ENCODE peak calls at places on chromosome 3, in five cellular contexts. One of them, this sample, is unnamed.

GRCh38 chr3:160677459-160677901 is 520 bp downstream of the ARL14 start:
- DNase-seq in activated CD8-positive, alpha-beta memory T cell treated with anti-CD3 and anti-CD28 coated beads for 48 hours: no peak
- DNase-seq in activated CD4-positive, alpha-beta T cell treated with anti-CD3 and anti-CD28 coated beads, Interleukin-2, amount 50 U/mL, for 4 hours: no peak
- DNase-seq in fibroblast of the aortic adventitia: no peak
- DNase-seq in substantia nigra: no peak
- DNase-seq in this sample: no peak

GRCh38 chr3:141242722-141243092 is 11.1 kb downstream of the PXYLP1 start:
- DNase-seq in activated CD4-positive, alpha-beta T cell treated with anti-CD3 and anti-CD28 coated beads, Interleukin-2, amount 50 U/mL, for 4 hours: no peak
- DNase-seq in activated CD8-positive, alpha-beta memory T cell treated with anti-CD3 and anti-CD28 coated beads for 48 hours: no peak
- DNase-seq in fibroblast of the aortic adventitia: no peak
- DNase-seq in substantia nigra: no peak
- DNase-seq in this sample: no peak

GRCh38 chr3:55202320-55202719 is 274.5 kb upstream of the LRTM1 start:
- DNase-seq in activated CD4-positive, alpha-beta T cell treated with anti-CD3 and anti-CD28 coated beads, Interleukin-2, amount 50 U/mL, for 4 hours: no peak
- DNase-seq in substantia nigra: no peak
- DNase-seq in activated CD8-positive, alpha-beta memory T cell treated with anti-CD3 and anti-CD28 coated beads for 48 hours: no peak
- DNase-seq in fibroblast of the aortic adventitia: peak; percentile 83
- DNase-seq in this sample: no peak

GRCh38 chr3:31179768-31180167 is 285.3 kb upstream of the GADL1 start:
- DNase-seq in substantia nigra: no peak
- DNase-seq in activated CD8-positive, alpha-beta memory T cell treated with anti-CD3 and anti-CD28 coated beads for 48 hours: no peak
- DNase-seq in fibroblast of the aortic adventitia: no peak
- DNase-seq in activated CD4-positive, alpha-beta T cell treated with anti-CD3 and anti-CD28 coated beads, Interleukin-2, amount 50 U/mL, for 4 hours: no peak
- DNase-seq in this sample: no peak

GRCh38 chr3:65625310-65625709 is 413.4 kb downstream of the MAGI1 start:
- DNase-seq in fibroblast of the aortic adventitia: no peak
- DNase-seq in activated CD8-positive, alpha-beta memory T cell treated with anti-CD3 and anti-CD28 coated beads for 48 hours: no peak
- DNase-seq in activated CD4-positive, alpha-beta T cell treated with anti-CD3 and anti-CD28 coated beads, Interleukin-2, amount 50 U/mL, for 4 hours: no peak
- DNase-seq in substantia nigra: no peak
- DNase-seq in this sample: no peak

GRCh38 chr3:4850928-4851265 is 128.3 kb upstream of the BHLHE40 start:
- DNase-seq in activated CD8-positive, alpha-beta memory T cell treated with anti-CD3 and anti-CD28 coated beads for 48 hours: no peak
- DNase-seq in fibroblast of the aortic adventitia: no peak
- DNase-seq in substantia nigra: no peak
- DNase-seq in activated CD4-positive, alpha-beta T cell treated with anti-CD3 and anti-CD28 coated beads, Interleukin-2, amount 50 U/mL, for 4 hours: no peak
- DNase-seq in this sample: no peak

GRCh38 chr3:181711325-181712135 is at the start of gene SOX2:
- DNase-seq in fibroblast of the aortic adventitia: peak; percentile 25
- DNase-seq in activated CD8-positive, alpha-beta memory T cell treated with anti-CD3 and anti-CD28 coated beads for 48 hours: no peak
- DNase-seq in activated CD4-positive, alpha-beta T cell treated with anti-CD3 and anti-CD28 coated beads, Interleukin-2, amount 50 U/mL, for 4 hours: no peak
- DNase-seq in substantia nigra: peak; percentile 72
- DNase-seq in this sample: no peak

GRCh38 chr3:75224419-75224818 is 439.7 kb upstream of the FRG2C start:
- DNase-seq in fibroblast of the aortic adventitia: no peak
- DNase-seq in substantia nigra: no peak
- DNase-seq in activated CD4-positive, alpha-beta T cell treated with anti-CD3 and anti-CD28 coated beads, Interleukin-2, amount 50 U/mL, for 4 hours: no peak
- DNase-seq in activated CD8-positive, alpha-beta memory T cell treated with anti-CD3 and anti-CD28 coated beads for 48 hours: no peak
- DNase-seq in this sample: no peak

GRCh38 chr3:122767690-122768372 is 25.8 kb downstream of the HSPBAP1 start:
- DNase-seq in activated CD4-positive, alpha-beta T cell treated with anti-CD3 and anti-CD28 coated beads, Interleukin-2, amount 50 U/mL, for 4 hours: no peak
- DNase-seq in activated CD8-positive, alpha-beta memory T cell treated with anti-CD3 and anti-CD28 coated beads for 48 hours: no peak
- DNase-seq in fibroblast of the aortic adventitia: no peak
- DNase-seq in substantia nigra: no peak
- DNase-seq in this sample: no peak

GRCh38 chr3:141796436-141797166 is 33.4 kb downstream of the GRK7 start:
- DNase-seq in activated CD8-positive, alpha-beta memory T cell treated with anti-CD3 and anti-CD28 coated beads for 48 hours: peak; percentile 54
- DNase-seq in fibroblast of the aortic adventitia: peak; percentile 34
- DNase-seq in substantia nigra: no peak
- DNase-seq in activated CD4-positive, alpha-beta T cell treated with anti-CD3 and anti-CD28 coated beads, Interleukin-2, amount 50 U/mL, for 4 hours: peak; percentile 67
- DNase-seq in this sample: peak; percentile 34

GRCh38 chr3:180265551-180265950 is 228.8 kb upstream of the PEX5L start:
- DNase-seq in substantia nigra: no peak
- DNase-seq in activated CD4-positive, alpha-beta T cell treated with anti-CD3 and anti-CD28 coated beads, Interleukin-2, amount 50 U/mL, for 4 hours: no peak
- DNase-seq in fibroblast of the aortic adventitia: peak; percentile 91
- DNase-seq in activated CD8-positive, alpha-beta memory T cell treated with anti-CD3 and anti-CD28 coated beads for 48 hours: no peak
- DNase-seq in this sample: no peak

GRCh38 chr3:36729204-36730056 is 34.9 kb downstream of the DCLK3 start:
- DNase-seq in fibroblast of the aortic adventitia: peak; percentile 83
- DNase-seq in activated CD8-positive, alpha-beta memory T cell treated with anti-CD3 and anti-CD28 coated beads for 48 hours: no peak
- DNase-seq in activated CD4-positive, alpha-beta T cell treated with anti-CD3 and anti-CD28 coated beads, Interleukin-2, amount 50 U/mL, for 4 hours: no peak
- DNase-seq in substantia nigra: no peak
- DNase-seq in this sample: no peak

GRCh38 chr3:4971838-4972237 is 7.4 kb upstream of the BHLHE40 start:
- DNase-seq in fibroblast of the aortic adventitia: no peak
- DNase-seq in activated CD4-positive, alpha-beta T cell treated with anti-CD3 and anti-CD28 coated beads, Interleukin-2, amount 50 U/mL, for 4 hours: no peak
- DNase-seq in substantia nigra: no peak
- DNase-seq in activated CD8-positive, alpha-beta memory T cell treated with anti-CD3 and anti-CD28 coated beads for 48 hours: no peak
- DNase-seq in this sample: no peak

GRCh38 chr3:49719214-49719884 is at the start of gene AMIGO3:
- DNase-seq in activated CD8-positive, alpha-beta memory T cell treated with anti-CD3 and anti-CD28 coated beads for 48 hours: peak; percentile 84
- DNase-seq in fibroblast of the aortic adventitia: peak; percentile 89
- DNase-seq in substantia nigra: peak; percentile 79
- DNase-seq in activated CD4-positive, alpha-beta T cell treated with anti-CD3 and anti-CD28 coated beads, Interleukin-2, amount 50 U/mL, for 4 hours: peak; percentile 84
- DNase-seq in this sample: peak; percentile 99

GRCh38 chr3:94063497-94064119 is 747 bp downstream of the NSUN3 start:
- DNase-seq in activated CD8-positive, alpha-beta memory T cell treated with anti-CD3 and anti-CD28 coated beads for 48 hours: no peak
- DNase-seq in activated CD4-positive, alpha-beta T cell treated with anti-CD3 and anti-CD28 coated beads, Interleukin-2, amount 50 U/mL, for 4 hours: no peak
- DNase-seq in substantia nigra: no peak
- DNase-seq in fibroblast of the aortic adventitia: no peak
- DNase-seq in this sample: no peak

GRCh38 chr3:4948395-4948794 is 30.8 kb upstream of the BHLHE40 start:
- DNase-seq in activated CD8-positive, alpha-beta memory T cell treated with anti-CD3 and anti-CD28 coated beads for 48 hours: no peak
- DNase-seq in substantia nigra: no peak
- DNase-seq in fibroblast of the aortic adventitia: peak; percentile 28
- DNase-seq in activated CD4-positive, alpha-beta T cell treated with anti-CD3 and anti-CD28 coated beads, Interleukin-2, amount 50 U/mL, for 4 hours: no peak
- DNase-seq in this sample: no peak

GRCh38 chr3:70006089-70006488 is 6.6 kb downstream of the SAMMSON start:
- DNase-seq in activated CD8-positive, alpha-beta memory T cell treated with anti-CD3 and anti-CD28 coated beads for 48 hours: no peak
- DNase-seq in substantia nigra: no peak
- DNase-seq in activated CD4-positive, alpha-beta T cell treated with anti-CD3 and anti-CD28 coated beads, Interleukin-2, amount 50 U/mL, for 4 hours: no peak
- DNase-seq in fibroblast of the aortic adventitia: no peak
- DNase-seq in this sample: no peak